ENCODE peak calls at places on chromosome 9, in six cellular contexts. L, K, T, V, N and W are unnamed samples.

GRCh38 chr9:84207443-84208032 is 133.0 kb downstream of the SLC28A3 start:
- DNase-seq in L (no peak), K (no peak), T (no peak), V (no peak), N (peak), W (no peak)

GRCh38 chr9:135501261-135502167 is 1.0 kb downstream of the MRPS2 start:
- DNase-seq in L (no peak), K (peak), T (peak), V (no peak), N (peak), W (no peak)

GRCh38 chr9:115000217-115000639 is 69.8 kb upstream of the TNFSF8 start:
- DNase-seq in L (no peak), K (no peak), T (no peak), V (peak), N (peak), W (no peak)

GRCh38 chr9:113536483-113537226 is 73.1 kb downstream of the RGS3 start:
- DNase-seq in L (no peak), K (peak), T (no peak), V (peak), N (no peak), W (no peak)

GRCh38 chr9:113638916-113639315 is 175.4 kb downstream of the RGS3 start:
- DNase-seq in L (no peak), K (no peak), T (peak), V (no peak), N (no peak), W (no peak)

GRCh38 chr9:125772740-125773139 is 25.6 kb downstream of the PBX3 start:
- DNase-seq in L (no peak), K (no peak), T (no peak), V (no peak), N (no peak), W (no peak)

GRCh38 chr9:78856144-78856543 is 559.2 kb downstream of the PSAT1 start:
- DNase-seq in L (no peak), K (no peak), T (no peak), V (no peak), N (no peak), W (no peak)

GRCh38 chr9:135971892-135972291 is 10.7 kb upstream of the UBAC1 start:
- DNase-seq in L (peak), K (no peak), T (peak), V (no peak), N (no peak), W (no peak)

GRCh38 chr9:136342191-136343120 is 15.1 kb downstream of the GPSM1 start:
- DNase-seq in L (peak), K (no peak), T (peak), V (peak), N (peak), W (no peak)

GRCh38 chr9:114616684-114617520 is 5.8 kb downstream of the TMEM268 start:
- DNase-seq in L (peak), K (no peak), T (peak), V (no peak), N (no peak), W (no peak)

GRCh38 chr9:89919171-89919681 is 314.4 kb downstream of the GADD45G start:
- DNase-seq in L (peak), K (no peak), T (no peak), V (peak), N (no peak), W (no peak)

DNA sequence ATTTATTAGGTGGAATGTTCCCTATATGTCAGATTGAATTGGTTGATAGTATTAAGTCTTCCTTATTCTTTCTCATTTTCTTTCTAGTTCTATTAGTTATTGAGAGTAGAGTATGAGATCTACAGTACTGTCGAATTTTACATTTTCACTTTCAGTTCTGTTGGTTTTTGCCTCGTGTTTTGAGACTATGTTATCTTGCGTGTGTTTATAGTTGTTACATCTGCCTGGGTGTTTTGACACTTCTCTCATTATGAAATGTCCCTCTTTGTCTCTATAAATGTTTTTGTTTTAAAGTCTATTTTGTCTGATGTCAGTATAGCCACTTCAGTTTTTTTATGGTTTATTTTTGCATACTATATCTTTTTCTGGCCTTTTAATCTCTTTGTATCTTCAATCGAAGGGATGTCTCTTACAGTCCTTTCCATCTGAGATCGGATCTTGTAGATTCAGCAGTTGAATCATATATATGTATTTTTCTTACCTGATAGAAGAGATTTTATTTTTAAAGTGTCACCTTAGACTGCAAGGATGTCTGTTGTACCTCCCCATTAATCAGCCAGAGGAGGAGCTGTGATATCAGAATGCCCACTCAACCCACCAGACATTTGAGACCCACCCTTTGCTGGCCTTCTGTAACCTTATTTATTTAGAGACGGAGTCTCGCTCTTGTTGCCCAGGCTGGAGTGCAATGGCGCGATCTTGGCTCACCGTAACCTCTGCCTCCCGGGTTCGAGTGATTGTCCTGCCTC is 20.7 kb downstream of the EHMT1 start:
- DNase-seq in L (no peak), K (no peak), T (no peak), V (peak), N (peak), W (no peak)
- TF ChIP-seq CTCF in L (no peak), K (no peak), T (no peak), V (no peak), N (no peak), W (no peak)

DNA sequence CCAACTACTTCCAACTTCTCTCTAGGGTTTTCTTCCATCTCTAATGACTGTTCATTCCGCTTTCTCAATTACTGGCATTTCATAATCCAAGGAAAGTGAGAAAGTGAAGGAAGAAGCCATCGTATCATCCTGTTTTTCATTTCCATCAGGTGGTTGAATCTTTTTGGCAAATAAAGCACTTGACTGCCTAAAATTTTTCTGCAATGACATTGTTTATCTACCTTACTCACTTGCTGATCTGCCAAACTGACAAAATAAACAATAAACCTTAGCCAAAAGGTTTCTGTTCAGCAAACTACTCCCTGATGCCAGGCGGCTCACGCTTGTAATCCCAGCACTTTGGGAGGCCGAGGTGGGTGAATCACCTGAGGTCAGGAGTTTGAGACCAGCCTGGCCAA is 18.4 kb downstream of the FNBP1 start:
- DNase-seq in L (no peak), K (peak), T (no peak), V (no peak), N (no peak), W (no peak)
- H3K4me3 ChIP-seq in L (no peak), K (no peak), T (no peak), V (no peak), N (no peak), W (no peak)

GRCh38 chr9:21078702-21079101 is 960 bp upstream of the IFNB1 start:
- DNase-seq in L (peak), K (no peak), T (no peak), V (no peak), N (no peak), W (no peak)
- TF ChIP-seq CTCF in L (peak), K (no peak), T (no peak), V (peak), N (no peak), W (peak)

GRCh38 chr9:76530458-76531100 is 71.6 kb downstream of the GCNT1 start:
- DNase-seq in L (no peak), K (no peak), T (no peak), V (no peak), N (peak), W (no peak)
- H3K4me3 ChIP-seq in L (no peak), K (no peak), T (no peak), V (no peak), N (no peak), W (no peak)

GRCh38 chr9:119020730-119021333 is 348.4 kb downstream of the BRINP1 start:
- DNase-seq in L (no peak), K (no peak), T (no peak), V (no peak), N (no peak), W (no peak)
- TF ChIP-seq CTCF in L (no peak), K (no peak), T (no peak), V (no peak), N (no peak), W (no peak)